ENCODE peak calls at places on chromosomes 12 and 14, in eight cellular contexts. One of them, this sample, is unnamed.

GRCh38 chr14:28751467-28752058 is 15.0 kb upstream of the FOXG1 start:
- DNase-seq in fibroblast of the aortic adventitia: peak
- DNase-seq in body of pancreas: peak
- DNase-seq in AG04450: no peak
- DNase-seq in mammary epithelial cell: peak
- DNase-seq in osteoblast: no peak
- DNase-seq in choroid plexus epithelial cell: peak
- DNase-seq in colonic mucosa: peak
- DNase-seq in this sample: peak

GRCh38 chr12:9673404-9674225 is 4.1 kb downstream of the CLEC2D start:
- DNase-seq in body of pancreas: no peak
- DNase-seq in mammary epithelial cell: peak
- DNase-seq in osteoblast: peak
- DNase-seq in AG04450: peak
- DNase-seq in choroid plexus epithelial cell: peak
- DNase-seq in colonic mucosa: peak
- DNase-seq in fibroblast of the aortic adventitia: peak
- DNase-seq in this sample: no peak

GRCh38 chr14:63862163-63862562 is 9.4 kb downstream of the SYNE2 start:
- DNase-seq in colonic mucosa: no peak
- DNase-seq in choroid plexus epithelial cell: no peak
- DNase-seq in mammary epithelial cell: no peak
- DNase-seq in body of pancreas: no peak
- DNase-seq in osteoblast: no peak
- DNase-seq in fibroblast of the aortic adventitia: no peak
- DNase-seq in AG04450: no peak
- DNase-seq in this sample: no peak

GRCh38 chr14:69980457-69981414 is 101.5 kb downstream of the SMOC1 start:
- DNase-seq in colonic mucosa: no peak
- DNase-seq in choroid plexus epithelial cell: no peak
- DNase-seq in body of pancreas: no peak
- DNase-seq in fibroblast of the aortic adventitia: no peak
- DNase-seq in mammary epithelial cell: peak
- DNase-seq in AG04450: no peak
- DNase-seq in osteoblast: no peak
- DNase-seq in this sample: no peak

GRCh38 chr14:64636208-64636979 is 67.8 kb upstream of the PLEKHG3 start:
- DNase-seq in choroid plexus epithelial cell: peak
- DNase-seq in mammary epithelial cell: peak
- DNase-seq in osteoblast: peak
- DNase-seq in body of pancreas: peak
- DNase-seq in fibroblast of the aortic adventitia: peak
- DNase-seq in AG04450: no peak
- DNase-seq in colonic mucosa: peak
- DNase-seq in this sample: no peak

GRCh38 chr14:91835197-91835919 is 32.0 kb downstream of the TC2N start:
- DNase-seq in AG04450: no peak
- DNase-seq in fibroblast of the aortic adventitia: no peak
- DNase-seq in body of pancreas: no peak
- DNase-seq in osteoblast: no peak
- DNase-seq in mammary epithelial cell: peak
- DNase-seq in colonic mucosa: peak
- DNase-seq in choroid plexus epithelial cell: no peak
- DNase-seq in this sample: no peak

GRCh38 chr12:5083955-5084849 is 40.5 kb downstream of the KCNA5 start:
- DNase-seq in fibroblast of the aortic adventitia: peak
- DNase-seq in colonic mucosa: no peak
- DNase-seq in choroid plexus epithelial cell: peak
- DNase-seq in mammary epithelial cell: peak
- DNase-seq in body of pancreas: peak
- DNase-seq in AG04450: no peak
- DNase-seq in osteoblast: peak
- DNase-seq in this sample: peak

GRCh38 chr14:66709292-66709691 is 201.3 kb downstream of the GPHN start:
- DNase-seq in choroid plexus epithelial cell: peak
- DNase-seq in body of pancreas: no peak
- DNase-seq in osteoblast: peak
- DNase-seq in AG04450: no peak
- DNase-seq in colonic mucosa: no peak
- DNase-seq in fibroblast of the aortic adventitia: peak
- DNase-seq in mammary epithelial cell: peak
- DNase-seq in this sample: no peak

GRCh38 chr14:60648934-60649814 is at the start of gene SIX1:
- DNase-seq in colonic mucosa: peak
- DNase-seq in choroid plexus epithelial cell: peak
- DNase-seq in body of pancreas: peak
- DNase-seq in mammary epithelial cell: peak
- DNase-seq in osteoblast: peak
- DNase-seq in AG04450: peak
- DNase-seq in fibroblast of the aortic adventitia: peak
- DNase-seq in this sample: no peak

GRCh38 chr14:20609215-20610001 is 18.2 kb upstream of the RNASE12 start:
- DNase-seq in mammary epithelial cell: peak
- DNase-seq in AG04450: peak
- DNase-seq in body of pancreas: peak
- DNase-seq in osteoblast: peak
- DNase-seq in fibroblast of the aortic adventitia: peak
- DNase-seq in colonic mucosa: peak
- DNase-seq in choroid plexus epithelial cell: peak
- DNase-seq in this sample: peak

DNA sequence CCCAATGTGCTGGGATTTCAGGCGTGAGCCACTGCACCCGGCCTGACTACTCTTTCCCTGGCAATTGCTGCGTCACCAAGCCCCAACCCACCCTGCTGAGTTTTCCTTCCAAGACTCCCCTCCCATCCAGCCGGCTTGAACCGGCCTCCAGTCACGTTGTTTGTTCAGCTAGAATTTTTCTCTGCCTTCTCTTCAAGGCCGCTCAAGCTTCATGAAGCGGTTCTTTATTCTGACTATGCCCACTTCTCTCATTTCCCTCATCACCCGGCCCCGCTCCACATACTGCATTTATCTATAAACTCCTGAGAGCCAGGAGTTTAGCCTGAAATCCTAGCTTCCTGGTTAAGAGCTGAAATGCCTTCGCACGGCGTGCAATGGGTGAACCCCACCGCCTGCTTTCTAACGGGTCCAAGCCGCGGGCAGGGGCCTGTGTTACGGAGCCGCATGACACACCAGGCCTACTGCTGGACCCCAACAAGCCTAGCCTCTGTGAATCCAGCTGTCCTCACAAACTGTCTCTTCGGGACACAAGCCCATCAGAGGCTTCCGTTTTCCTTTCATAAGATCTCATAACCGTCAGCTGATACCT is 999 bp upstream of the DCAF4 start:
- DNase-seq in colonic mucosa: peak
- DNase-seq in osteoblast: no peak
- DNase-seq in mammary epithelial cell: no peak
- DNase-seq in fibroblast of the aortic adventitia: no peak
- DNase-seq in AG04450: no peak
- DNase-seq in body of pancreas: no peak
- DNase-seq in choroid plexus epithelial cell: no peak
- DNase-seq in this sample: no peak
- H3K4me3 ChIP-seq in colonic mucosa: no peak
- H3K4me3 ChIP-seq in osteoblast: peak
- H3K4me3 ChIP-seq in mammary epithelial cell: no peak
- H3K4me3 ChIP-seq in fibroblast of the aortic adventitia: no peak
- H3K4me3 ChIP-seq in AG04450: peak
- H3K4me3 ChIP-seq in body of pancreas: no peak
- H3K4me3 ChIP-seq in choroid plexus epithelial cell: peak
- H3K4me3 ChIP-seq in this sample: peak

DNA sequence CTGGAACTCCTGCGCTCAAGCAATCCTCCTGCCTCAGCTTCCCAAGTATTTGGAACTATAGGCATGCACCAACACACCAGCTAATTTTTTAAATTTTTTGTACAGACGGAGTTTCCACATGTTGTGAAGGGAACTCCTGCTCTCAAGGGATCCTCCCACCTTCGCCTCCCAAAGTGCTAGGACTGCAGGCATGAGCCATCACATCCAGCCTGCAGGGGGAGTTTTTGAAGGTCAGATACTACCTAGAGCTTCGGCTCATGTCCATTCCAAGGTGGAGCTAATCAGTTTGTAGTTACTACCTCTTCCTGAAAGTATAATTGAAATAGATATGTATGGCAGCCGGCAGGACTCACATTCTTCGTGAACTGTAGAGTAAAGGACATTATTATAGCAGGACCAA is 3.7 kb upstream of the TAS2R19 start:
- DNase-seq in osteoblast: no peak
- DNase-seq in colonic mucosa: no peak
- DNase-seq in choroid plexus epithelial cell: no peak
- DNase-seq in fibroblast of the aortic adventitia: no peak
- DNase-seq in mammary epithelial cell: no peak
- DNase-seq in AG04450: no peak
- DNase-seq in body of pancreas: no peak
- DNase-seq in this sample: no peak
- TF ChIP-seq CTCF in osteoblast: peak
- TF ChIP-seq CTCF in colonic mucosa: no peak
- TF ChIP-seq CTCF in choroid plexus epithelial cell: peak
- TF ChIP-seq CTCF in fibroblast of the aortic adventitia: no peak
- TF ChIP-seq CTCF in mammary epithelial cell: peak
- TF ChIP-seq CTCF in AG04450: no peak
- TF ChIP-seq CTCF in body of pancreas: no peak
- TF ChIP-seq CTCF in this sample: peak

GRCh38 chr12:25051583-25052190 is 102.8 kb upstream of the BCAT1 start:
- DNase-seq in osteoblast: no peak
- DNase-seq in colonic mucosa: no peak
- DNase-seq in choroid plexus epithelial cell: no peak
- DNase-seq in mammary epithelial cell: no peak
- DNase-seq in AG04450: no peak
- DNase-seq in fibroblast of the aortic adventitia: no peak
- DNase-seq in body of pancreas: no peak
- DNase-seq in this sample: peak
- H3K4me3 ChIP-seq in osteoblast: no peak
- H3K4me3 ChIP-seq in colonic mucosa: no peak
- H3K4me3 ChIP-seq in choroid plexus epithelial cell: no peak
- H3K4me3 ChIP-seq in mammary epithelial cell: no peak
- H3K4me3 ChIP-seq in AG04450: no peak
- H3K4me3 ChIP-seq in fibroblast of the aortic adventitia: no peak
- H3K4me3 ChIP-seq in body of pancreas: no peak
- H3K4me3 ChIP-seq in this sample: peak

DNA sequence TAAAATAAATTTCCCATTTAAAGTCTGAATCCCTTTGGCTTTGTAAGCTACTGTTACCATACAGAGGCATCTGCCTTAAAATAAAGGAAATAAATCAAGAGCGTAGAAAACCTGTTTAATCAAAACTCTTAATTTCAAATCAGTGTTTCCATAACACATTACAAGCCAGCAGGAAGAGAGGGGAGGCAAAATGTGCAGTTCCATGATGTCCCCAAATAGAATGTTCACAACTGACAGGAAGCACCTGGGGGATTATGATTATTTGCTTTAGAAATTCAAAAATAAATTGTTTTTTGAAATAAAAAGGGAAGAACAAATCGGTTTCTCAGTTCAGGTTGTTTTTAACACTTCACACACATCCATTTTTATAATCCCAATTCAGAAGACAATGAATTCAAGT is 21.4 kb downstream of the SOCS2 start:
- DNase-seq in body of pancreas: no peak
- DNase-seq in mammary epithelial cell: no peak
- DNase-seq in osteoblast: no peak
- DNase-seq in AG04450: no peak
- DNase-seq in colonic mucosa: no peak
- DNase-seq in choroid plexus epithelial cell: no peak
- DNase-seq in fibroblast of the aortic adventitia: no peak
- DNase-seq in this sample: no peak
- TF ChIP-seq CTCF in body of pancreas: no peak
- TF ChIP-seq CTCF in mammary epithelial cell: no peak
- TF ChIP-seq CTCF in osteoblast: no peak
- TF ChIP-seq CTCF in AG04450: no peak
- TF ChIP-seq CTCF in colonic mucosa: no peak
- TF ChIP-seq CTCF in choroid plexus epithelial cell: no peak
- TF ChIP-seq CTCF in fibroblast of the aortic adventitia: no peak
- TF ChIP-seq CTCF in this sample: no peak

DNA sequence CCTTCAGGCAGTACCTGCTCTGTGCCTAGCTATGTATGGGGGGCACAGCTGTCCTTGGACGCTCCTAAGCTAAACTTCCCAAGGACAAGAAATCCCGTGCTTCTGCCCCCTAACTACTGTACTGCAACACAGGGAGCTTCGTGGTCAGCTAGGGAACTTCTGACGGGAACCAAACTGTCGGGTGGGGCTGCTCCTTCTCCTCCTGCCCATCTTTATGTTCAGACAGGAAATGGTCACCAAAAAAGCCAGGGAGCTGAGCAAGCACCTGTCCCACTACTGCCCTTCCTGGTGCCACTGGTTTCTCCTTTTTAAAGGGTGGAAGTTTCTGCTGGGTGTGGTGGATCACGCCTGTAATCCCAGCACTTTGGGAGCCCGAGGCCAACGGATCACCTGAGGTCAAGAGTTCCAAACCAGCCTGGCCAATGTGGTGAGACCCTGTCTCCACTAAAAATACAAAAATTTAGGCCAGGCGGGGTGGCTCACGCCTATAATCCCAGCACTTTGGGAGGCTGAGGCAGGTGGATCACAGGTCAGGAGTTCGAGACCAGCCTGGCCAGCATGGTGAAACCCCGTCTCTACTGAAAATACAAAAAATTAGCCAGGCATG is 26.6 kb downstream of the PXN start:
- DNase-seq in AG04450: no peak
- DNase-seq in choroid plexus epithelial cell: no peak
- DNase-seq in mammary epithelial cell: no peak
- DNase-seq in osteoblast: peak
- DNase-seq in colonic mucosa: no peak
- DNase-seq in fibroblast of the aortic adventitia: no peak
- DNase-seq in body of pancreas: no peak
- DNase-seq in this sample: no peak
- H3K4me3 ChIP-seq in AG04450: no peak
- H3K4me3 ChIP-seq in choroid plexus epithelial cell: no peak
- H3K4me3 ChIP-seq in mammary epithelial cell: no peak
- H3K4me3 ChIP-seq in osteoblast: no peak
- H3K4me3 ChIP-seq in colonic mucosa: no peak
- H3K4me3 ChIP-seq in fibroblast of the aortic adventitia: no peak
- H3K4me3 ChIP-seq in body of pancreas: no peak
- H3K4me3 ChIP-seq in this sample: no peak

DNA sequence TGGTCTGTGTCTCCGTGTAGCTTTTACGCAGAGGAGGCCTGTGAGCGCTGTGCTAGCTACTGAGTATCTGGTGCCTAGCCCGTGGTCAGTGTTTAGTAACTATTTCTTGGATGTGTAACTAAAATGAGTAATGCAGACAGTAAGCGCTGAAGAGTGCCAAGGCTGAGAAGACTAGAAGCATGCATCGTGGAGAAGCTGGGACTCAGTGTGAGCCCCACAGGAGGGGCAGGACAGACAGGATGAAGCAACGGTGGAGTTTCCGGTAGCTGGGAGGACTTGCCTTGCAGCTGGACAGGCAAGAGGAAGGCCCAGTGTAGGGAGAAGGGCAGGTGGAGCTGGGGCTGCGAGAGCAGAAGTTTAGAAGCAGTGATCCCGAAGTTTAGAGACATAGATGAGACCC is 233.4 kb upstream of the FKBP4 start:
- DNase-seq in fibroblast of the aortic adventitia: peak
- DNase-seq in choroid plexus epithelial cell: no peak
- DNase-seq in mammary epithelial cell: no peak
- DNase-seq in AG04450: no peak
- DNase-seq in body of pancreas: no peak
- DNase-seq in colonic mucosa: no peak
- DNase-seq in osteoblast: no peak
- DNase-seq in this sample: no peak
- TF ChIP-seq CTCF in fibroblast of the aortic adventitia: no peak
- TF ChIP-seq CTCF in choroid plexus epithelial cell: no peak
- TF ChIP-seq CTCF in mammary epithelial cell: no peak
- TF ChIP-seq CTCF in AG04450: no peak
- TF ChIP-seq CTCF in body of pancreas: no peak
- TF ChIP-seq CTCF in colonic mucosa: no peak
- TF ChIP-seq CTCF in osteoblast: no peak
- TF ChIP-seq CTCF in this sample: no peak